ENCODE peak calls at places on chromosomes 5 and 9, in seven cellular contexts. One of them, this sample, is unnamed.

GRCh38 chr5:73544429-73545402 is 20.7 kb downstream of the ANKRA2 start:
- DNase-seq in pancreas: peak; percentile 77
- DNase-seq in psoas muscle: no peak
- DNase-seq in PC-9: no peak
- DNase-seq in GM12865: no peak
- DNase-seq in tibial artery: no peak
- DNase-seq in RWPE1: peak; percentile 53
- DNase-seq in this sample: peak; percentile 22

GRCh38 chr5:16051246-16051645 is 128.3 kb downstream of the MARCHF11 start:
- DNase-seq in pancreas: no peak
- DNase-seq in psoas muscle: no peak
- DNase-seq in PC-9: no peak
- DNase-seq in GM12865: no peak
- DNase-seq in tibial artery: no peak
- DNase-seq in RWPE1: no peak
- DNase-seq in this sample: no peak

GRCh38 chr5:13932006-13932405 is 12.5 kb downstream of the DNAH5 start:
- DNase-seq in pancreas: no peak
- DNase-seq in psoas muscle: no peak
- DNase-seq in PC-9: no peak
- DNase-seq in GM12865: no peak
- DNase-seq in tibial artery: no peak
- DNase-seq in RWPE1: no peak
- DNase-seq in this sample: no peak

GRCh38 chr5:105982526-105982925 is 1688.2 kb downstream of the EFNA5 start:
- DNase-seq in pancreas: no peak
- DNase-seq in psoas muscle: no peak
- DNase-seq in PC-9: no peak
- DNase-seq in GM12865: no peak
- DNase-seq in tibial artery: no peak
- DNase-seq in RWPE1: no peak
- DNase-seq in this sample: no peak

GRCh38 chr5:151772029-151772867 is 494 bp downstream of the G3BP1 start:
- DNase-seq in pancreas: peak; percentile 40
- DNase-seq in psoas muscle: peak; percentile 37
- DNase-seq in PC-9: no peak
- DNase-seq in GM12865: peak; percentile 62
- DNase-seq in tibial artery: peak; percentile 75
- DNase-seq in RWPE1: peak; percentile 45
- DNase-seq in this sample: peak; percentile 47

GRCh38 chr9:98185021-98185567 is 7.3 kb downstream of the CORO2A start:
- DNase-seq in pancreas: no peak
- DNase-seq in psoas muscle: no peak
- DNase-seq in PC-9: no peak
- DNase-seq in GM12865: no peak
- DNase-seq in tibial artery: no peak
- DNase-seq in RWPE1: no peak
- DNase-seq in this sample: no peak

GRCh38 chr5:55037046-55037771 is 13.2 kb downstream of the GZMK start:
- DNase-seq in pancreas: no peak
- DNase-seq in psoas muscle: no peak
- DNase-seq in PC-9: no peak
- DNase-seq in GM12865: peak; percentile 67
- DNase-seq in tibial artery: no peak
- DNase-seq in RWPE1: no peak
- DNase-seq in this sample: peak; percentile 44

GRCh38 chr9:126705767-126706697 is 92.3 kb downstream of the LMX1B start:
- DNase-seq in pancreas: peak; percentile 66
- DNase-seq in psoas muscle: peak; percentile 60
- DNase-seq in PC-9: no peak
- DNase-seq in GM12865: peak; percentile 66
- DNase-seq in tibial artery: peak; percentile 69
- DNase-seq in RWPE1: peak; percentile 78
- DNase-seq in this sample: peak; percentile 47

GRCh38 chr5:77356740-77357139 is 135.4 kb downstream of the WDR41 start:
- DNase-seq in pancreas: no peak
- DNase-seq in psoas muscle: no peak
- DNase-seq in PC-9: peak; percentile 56
- DNase-seq in GM12865: peak; percentile 89
- DNase-seq in tibial artery: no peak
- DNase-seq in RWPE1: peak; percentile 53
- DNase-seq in this sample: peak; percentile 51

GRCh38 chr5:76337949-76338589 is 65.0 kb upstream of the IQGAP2 start:
- DNase-seq in pancreas: peak; percentile 34
- DNase-seq in psoas muscle: no peak
- DNase-seq in PC-9: peak; percentile 76
- DNase-seq in GM12865: peak; percentile 48
- DNase-seq in tibial artery: no peak
- DNase-seq in RWPE1: peak; percentile 92
- DNase-seq in this sample: peak; percentile 86

GRCh38 chr9:130467371-130467770 is 22.6 kb downstream of the ASS1 start:
- DNase-seq in pancreas: no peak
- DNase-seq in psoas muscle: no peak
- DNase-seq in PC-9: no peak
- DNase-seq in GM12865: no peak
- DNase-seq in tibial artery: no peak
- DNase-seq in RWPE1: no peak
- DNase-seq in this sample: no peak

GRCh38 chr5:80318212-80318611 is 1.6 kb upstream of the SPZ1 start:
- DNase-seq in pancreas: no peak
- DNase-seq in psoas muscle: no peak
- DNase-seq in PC-9: no peak
- DNase-seq in GM12865: no peak
- DNase-seq in tibial artery: no peak
- DNase-seq in RWPE1: no peak
- DNase-seq in this sample: peak; percentile 52

GRCh38 chr5:39570418-39571027 is 145.7 kb upstream of the DAB2 start:
- DNase-seq in pancreas: no peak
- DNase-seq in psoas muscle: no peak
- DNase-seq in PC-9: peak; percentile 65
- DNase-seq in GM12865: peak; percentile 37
- DNase-seq in tibial artery: no peak
- DNase-seq in RWPE1: peak; percentile 25
- DNase-seq in this sample: peak; percentile 77

GRCh38 chr9:33449715-33450114 is 2.3 kb upstream of the AQP3 start:
- DNase-seq in pancreas: no peak
- DNase-seq in psoas muscle: no peak
- DNase-seq in PC-9: no peak
- DNase-seq in GM12865: no peak
- DNase-seq in tibial artery: no peak
- DNase-seq in RWPE1: no peak
- DNase-seq in this sample: no peak

DNA sequence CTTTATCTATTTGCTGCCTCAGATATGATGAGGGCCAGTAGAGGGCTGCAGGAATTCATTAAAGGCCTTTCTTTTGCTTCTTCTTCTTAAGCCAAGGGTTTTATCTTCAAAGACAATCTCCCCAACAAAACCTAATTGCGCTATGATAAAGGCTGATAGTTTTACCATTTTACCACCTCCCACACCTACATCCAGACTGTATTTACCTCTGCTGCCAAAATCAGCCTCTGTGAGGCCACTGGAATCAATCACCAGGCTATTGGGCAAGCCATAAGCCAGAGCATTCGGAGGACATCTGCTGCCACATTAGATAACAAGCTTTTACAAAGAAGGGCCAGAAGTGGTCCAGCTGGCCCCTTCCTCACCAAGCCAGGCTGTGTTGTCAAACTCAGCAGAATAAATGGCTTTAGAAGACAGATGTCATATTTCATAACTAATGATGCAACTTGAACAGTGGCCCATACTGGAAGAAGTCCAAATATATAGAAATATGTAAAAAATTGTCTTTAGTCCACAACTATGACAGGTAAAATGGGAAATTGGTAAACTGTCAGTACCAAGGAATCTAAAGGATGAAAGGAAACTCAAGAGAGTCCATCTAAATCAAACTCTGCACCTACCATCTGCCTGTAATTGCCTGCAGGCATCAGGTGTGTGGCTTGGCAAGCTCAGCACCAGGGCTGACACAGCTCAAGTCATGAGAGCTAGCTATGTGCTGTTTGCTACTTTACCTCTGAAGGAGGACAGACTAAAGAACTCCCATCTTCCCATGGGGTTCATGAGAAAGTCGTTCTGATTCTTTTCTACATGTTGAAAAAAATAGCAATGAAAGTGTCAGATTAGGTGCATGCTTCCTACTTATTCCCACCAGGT is 16.1 kb downstream of the SLC45A2 start:
- DNase-seq in pancreas: no peak
- DNase-seq in psoas muscle: no peak
- DNase-seq in PC-9: no peak
- DNase-seq in GM12865: no peak
- DNase-seq in tibial artery: no peak
- DNase-seq in RWPE1: no peak
- DNase-seq in this sample: peak; percentile 15
- TF ChIP-seq CTCF in pancreas: no peak
- TF ChIP-seq CTCF in psoas muscle: no peak
- TF ChIP-seq CTCF in PC-9: peak; percentile 20
- TF ChIP-seq CTCF in GM12865: no peak
- TF ChIP-seq CTCF in tibial artery: no peak
- TF ChIP-seq CTCF in RWPE1: no peak
- TF ChIP-seq CTCF in this sample: no peak

DNA sequence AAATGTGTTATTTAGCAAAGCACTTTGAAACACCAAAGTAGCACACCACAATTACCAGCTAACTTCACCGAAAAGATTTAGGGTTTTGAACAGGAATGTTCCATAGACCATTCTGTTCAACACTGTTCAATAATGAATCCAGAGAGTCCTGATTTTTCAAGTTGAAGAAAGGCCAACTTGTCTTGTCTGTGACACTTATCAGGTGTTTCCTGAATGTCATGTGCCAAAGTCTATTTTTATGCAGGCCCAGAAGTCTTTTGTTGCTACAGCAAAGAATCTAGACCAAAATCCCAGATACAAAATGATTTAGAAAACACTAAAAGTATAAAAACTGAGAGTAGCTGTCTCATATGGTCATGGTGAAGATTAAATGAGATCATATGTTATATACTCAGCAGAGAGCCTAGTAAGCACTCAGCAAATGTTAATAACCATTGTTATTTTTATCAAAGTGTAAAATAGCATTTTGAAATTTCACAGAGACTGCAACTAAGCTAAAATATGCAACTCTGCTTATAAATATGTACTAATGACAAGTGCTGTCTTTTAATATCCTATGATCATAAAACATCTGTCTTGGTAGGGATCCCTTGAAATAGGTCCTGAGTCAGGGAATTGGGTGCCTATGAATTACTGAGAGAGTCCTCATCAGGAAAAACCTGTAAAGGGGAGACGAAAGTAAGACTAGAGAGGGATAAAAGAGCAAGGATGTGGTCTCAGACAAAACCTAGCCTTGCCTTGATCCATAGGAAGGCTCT is 122.4 kb upstream of the SLC12A2 start:
- DNase-seq in pancreas: no peak
- DNase-seq in psoas muscle: no peak
- DNase-seq in PC-9: no peak
- DNase-seq in GM12865: no peak
- DNase-seq in tibial artery: no peak
- DNase-seq in RWPE1: no peak
- DNase-seq in this sample: no peak
- TF ChIP-seq CTCF in pancreas: no peak
- TF ChIP-seq CTCF in psoas muscle: no peak
- TF ChIP-seq CTCF in PC-9: no peak
- TF ChIP-seq CTCF in GM12865: no peak
- TF ChIP-seq CTCF in tibial artery: no peak
- TF ChIP-seq CTCF in RWPE1: no peak
- TF ChIP-seq CTCF in this sample: no peak

DNA sequence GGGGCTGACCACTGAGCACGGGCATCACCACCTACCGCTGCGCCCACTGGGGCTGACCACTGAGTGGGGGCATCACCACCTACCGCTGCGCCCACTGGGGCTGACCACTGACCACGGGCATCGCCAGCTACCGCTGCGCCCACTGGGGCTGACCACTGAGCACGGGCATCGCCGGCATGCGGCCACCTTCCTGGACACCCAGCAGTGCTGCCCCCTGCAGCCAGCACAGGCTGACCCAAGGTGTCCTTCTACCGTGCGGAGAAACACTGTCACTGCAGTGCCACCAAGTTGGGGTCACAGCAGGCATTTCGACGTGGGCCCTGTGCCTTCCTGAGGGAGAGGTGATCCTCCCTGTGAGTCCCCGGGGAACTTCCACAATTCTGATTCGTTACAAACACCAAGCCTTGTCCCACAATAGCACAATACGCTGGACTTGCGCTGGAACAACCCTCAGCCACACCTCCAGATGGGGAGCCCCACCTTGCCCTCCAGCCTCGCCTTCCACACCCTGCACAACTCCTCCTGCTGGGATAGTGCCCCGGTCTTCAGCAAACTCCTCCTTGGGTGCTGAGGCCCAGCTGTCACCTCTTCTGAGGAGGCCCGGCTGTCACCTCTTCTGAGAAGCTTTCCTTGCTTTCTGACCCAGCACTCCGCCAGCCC is 90.3 kb upstream of the SARDH start:
- DNase-seq in pancreas: no peak
- DNase-seq in psoas muscle: no peak
- DNase-seq in PC-9: no peak
- DNase-seq in GM12865: no peak
- DNase-seq in tibial artery: no peak
- DNase-seq in RWPE1: no peak
- DNase-seq in this sample: no peak
- TF ChIP-seq CTCF in pancreas: no peak
- TF ChIP-seq CTCF in psoas muscle: no peak
- TF ChIP-seq CTCF in PC-9: no peak
- TF ChIP-seq CTCF in GM12865: no peak
- TF ChIP-seq CTCF in tibial artery: no peak
- TF ChIP-seq CTCF in RWPE1: no peak
- TF ChIP-seq CTCF in this sample: peak; percentile 3

GRCh38 chr9:94167376-94167775 is 83.1 kb downstream of the PTPDC1 start:
- DNase-seq in pancreas: no peak
- DNase-seq in psoas muscle: no peak
- DNase-seq in PC-9: no peak
- DNase-seq in GM12865: no peak
- DNase-seq in tibial artery: no peak
- DNase-seq in RWPE1: no peak
- DNase-seq in this sample: no peak

GRCh38 chr9:94165592-94166236 is 81.5 kb downstream of the PTPDC1 start:
- DNase-seq in pancreas: peak; percentile 98
- DNase-seq in psoas muscle: peak; percentile 98
- DNase-seq in PC-9: peak; percentile 92
- DNase-seq in GM12865: peak; percentile 99
- DNase-seq in tibial artery: peak; percentile 99
- DNase-seq in RWPE1: peak; percentile 100
- DNase-seq in this sample: peak; percentile 100

GRCh38 chr9:94166237-94167054 is 82.2 kb downstream of the PTPDC1 start:
- DNase-seq in pancreas: peak; percentile 97
- DNase-seq in psoas muscle: peak; percentile 97
- DNase-seq in PC-9: peak; percentile 94
- DNase-seq in GM12865: peak; percentile 99
- DNase-seq in tibial artery: peak; percentile 99
- DNase-seq in RWPE1: peak; percentile 99
- DNase-seq in this sample: peak; percentile 100

GRCh38 chr9:94168203-94169000 is 84.1 kb downstream of the PTPDC1 start:
- DNase-seq in pancreas: no peak
- DNase-seq in psoas muscle: no peak
- DNase-seq in PC-9: no peak
- DNase-seq in GM12865: no peak
- DNase-seq in tibial artery: no peak
- DNase-seq in RWPE1: peak; percentile 43
- DNase-seq in this sample: peak; percentile 52

GRCh38 chr9:94167055-94167346 is 82.7 kb downstream of the PTPDC1 start:
- DNase-seq in pancreas: no peak
- DNase-seq in psoas muscle: no peak
- DNase-seq in PC-9: peak; percentile 62
- DNase-seq in GM12865: no peak
- DNase-seq in tibial artery: no peak
- DNase-seq in RWPE1: no peak
- DNase-seq in this sample: no peak
- TF ChIP-seq CTCF in pancreas: no peak
- TF ChIP-seq CTCF in psoas muscle: no peak
- TF ChIP-seq CTCF in PC-9: no peak
- TF ChIP-seq CTCF in GM12865: no peak
- TF ChIP-seq CTCF in tibial artery: no peak
- TF ChIP-seq CTCF in RWPE1: no peak
- TF ChIP-seq CTCF in this sample: peak; percentile 28